ENCODE peak calls at places on chromosomes 2 and 18, in eight cellular contexts. K is psoas muscle, I is bronchial epithelial cell, J is cardiac muscle cell, Z is H7, S is tibial nerve, W is Panc1, F is SK-N-SH. H is an unnamed sample.

GRCh38 chr2:29269095-29270090 is 154.2 kb downstream of the CLIP4 start:
- DNase-seq in K (no peak), I (no peak), J (no peak), Z (no peak), S (no peak), W (no peak), F (no peak), H (no peak)

GRCh38 chr2:10845640-10846039 is 33.1 kb upstream of the PDIA6 start:
- DNase-seq in K (no peak), I (no peak), J (no peak), Z (no peak), S (no peak), W (no peak), F (no peak), H (no peak)

GRCh38 chr18:78241535-78242306 is 737.9 kb upstream of the SALL3 start:
- DNase-seq in K (no peak), I (no peak), J (no peak), Z (no peak), S (no peak), W (no peak), F (no peak), H (no peak)

GRCh38 chr2:110104025-110104771 is 11.4 kb downstream of the MALL start:
- DNase-seq in K (no peak), I (peak; percentile 87), J (no peak), Z (no peak), S (no peak), W (no peak), F (no peak), H (no peak)

GRCh38 chr2:95046371-95047112 is 21.0 kb downstream of the MAL start:
- DNase-seq in K (no peak), I (no peak), J (no peak), Z (no peak), S (no peak), W (no peak), F (no peak), H (no peak)

GRCh38 chr2:82853299-82853698 is 1605.8 kb downstream of the SUCLG1 start:
- DNase-seq in K (no peak), I (no peak), J (no peak), Z (no peak), S (no peak), W (no peak), F (no peak), H (no peak)

GRCh38 chr2:1605659-1606400 is 138.5 kb downstream of the PXDN start:
- DNase-seq in K (peak; percentile 73), I (no peak), J (no peak), Z (peak; percentile 69), S (no peak), W (no peak), F (peak; percentile 64), H (no peak)

GRCh38 chr2:71631411-71631931 is 178.1 kb downstream of the DYSF start:
- DNase-seq in K (no peak), I (peak; percentile 4), J (no peak), Z (peak; percentile 34), S (no peak), W (no peak), F (no peak), H (no peak)

GRCh38 chr2:19124135-19124534 is 234.3 kb downstream of the OSR1 start:
- DNase-seq in K (no peak), I (peak; percentile 98), J (no peak), Z (no peak), S (no peak), W (no peak), F (no peak), H (no peak)

GRCh38 chr18:48897531-48897930 is 53.2 kb downstream of the SMAD7 start:
- DNase-seq in K (no peak), I (no peak), J (no peak), Z (no peak), S (no peak), W (no peak), F (no peak), H (no peak)

GRCh38 chr18:7711495-7711894 is 144.4 kb downstream of the PTPRM start:
- DNase-seq in K (no peak), I (no peak), J (no peak), Z (no peak), S (no peak), W (no peak), F (no peak), H (no peak)

GRCh38 chr2:20506281-20506685 is 59.4 kb downstream of the RHOB start:
- DNase-seq in K (no peak), I (peak; percentile 62), J (no peak), Z (peak; percentile 46), S (no peak), W (no peak), F (no peak), H (no peak)

GRCh38 chr18:73594749-73595148 is 552.9 kb downstream of the FBXO15 start:
- DNase-seq in K (no peak), I (no peak), J (no peak), Z (no peak), S (no peak), W (no peak), F (no peak), H (no peak)

GRCh38 chr2:179913809-179914208 is 52.4 kb upstream of the ZNF385B start:
- DNase-seq in K (no peak), I (no peak), J (no peak), Z (no peak), S (no peak), W (no peak), F (no peak), H (no peak)

GRCh38 chr2:189297446-189297845 is 117.9 kb upstream of the COL5A2 start:
- DNase-seq in K (no peak), I (no peak), J (no peak), Z (no peak), S (no peak), W (no peak), F (no peak), H (no peak)

GRCh38 chr2:227057060-227057459 is 106.9 kb downstream of the COL4A4 start:
- DNase-seq in K (no peak), I (no peak), J (no peak), Z (no peak), S (no peak), W (no peak), F (no peak), H (no peak)

GRCh38 chr2:122221665-122222064 is 466.2 kb downstream of the TSN start:
- DNase-seq in K (no peak), I (no peak), J (no peak), Z (no peak), S (no peak), W (no peak), F (no peak), H (no peak)

GRCh38 chr2:133755515-133756311 is 187.4 kb upstream of the NCKAP5 start:
- DNase-seq in K (no peak), I (no peak), J (no peak), Z (no peak), S (peak; percentile 35), W (no peak), F (no peak), H (no peak)

GRCh38 chr18:44178476-44178875 is 502.2 kb upstream of the SETBP1 start:
- DNase-seq in K (no peak), I (no peak), J (no peak), Z (no peak), S (no peak), W (no peak), F (no peak), H (no peak)

GRCh38 chr2:165440367-165440766 is 29.1 kb upstream of the CSRNP3 start:
- DNase-seq in K (no peak), I (no peak), J (no peak), Z (no peak), S (peak; percentile 5), W (no peak), F (peak; percentile 61), H (no peak)

GRCh38 chr2:101270700-101271259 is 18.1 kb downstream of the CNOT11 start:
- DNase-seq in K (no peak), I (no peak), J (no peak), Z (no peak), S (no peak), W (no peak), F (no peak), H (no peak)
- H3K36me3 ChIP-seq in K (peaks cover 93% of the 10 kb centered on the region), I (peaks cover 12% of the 10 kb centered on the region), J (peaks cover 53% of the 10 kb centered on the region), Z (peaks cover 12% of the 10 kb centered on the region), S (peaks cover 86% of the 10 kb centered on the region), W (peaks cover 20% of the 10 kb centered on the region), F (peaks cover 76% of the 10 kb centered on the region), H (peaks cover 97% of the 10 kb centered on the region)

DNA sequence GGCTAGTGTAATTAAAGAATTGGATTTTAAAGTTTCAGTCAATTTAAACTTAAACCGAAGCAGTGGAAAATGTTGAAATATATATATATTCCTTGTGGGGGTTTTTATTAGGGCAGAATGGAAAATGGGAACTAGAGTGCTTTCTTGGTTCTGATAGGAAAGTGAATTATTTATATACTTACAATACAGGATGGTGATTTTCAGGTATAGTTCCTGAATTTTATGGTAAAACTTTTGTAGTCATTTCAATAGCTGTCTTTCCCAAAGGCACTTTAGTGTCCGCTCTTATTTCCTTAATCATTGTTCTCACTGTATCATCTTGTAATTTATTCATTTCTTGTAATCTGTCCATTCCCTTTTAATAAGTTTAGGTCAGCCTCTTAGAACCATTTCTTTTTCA is 1.9 kb downstream of the RPL37A start:
- DNase-seq in K (no peak), I (no peak), J (no peak), Z (no peak), S (no peak), W (no peak), F (no peak), H (no peak)
- H3K36me3 ChIP-seq in K (peaks cover 63% of the 10 kb centered on the region), I (peaks cover 24% of the 10 kb centered on the region), J (peaks cover 34% of the 10 kb centered on the region), Z (peaks cover 43% of the 10 kb centered on the region), S (peaks cover 63% of the 10 kb centered on the region), W (peaks cover 38% of the 10 kb centered on the region), F (peaks cover 55% of the 10 kb centered on the region), H (peaks cover 61% of the 10 kb centered on the region)

GRCh38 chr2:3545788-3546478 is 12.2 kb downstream of the RNASEH1 start:
- DNase-seq in K (no peak), I (no peak), J (no peak), Z (no peak), S (no peak), W (no peak), F (no peak), H (no peak)
- H3K36me3 ChIP-seq in K (peaks cover 100% of the 10 kb centered on the region), I (peaks cover 25% of the 10 kb centered on the region), J (peaks cover 56% of the 10 kb centered on the region), Z (peaks cover 57% of the 10 kb centered on the region), S (peaks cover 100% of the 10 kb centered on the region), W (peaks cover 27% of the 10 kb centered on the region), F (peaks cover 76% of the 10 kb centered on the region), H (peaks cover 100% of the 10 kb centered on the region)

GRCh38 chr18:66510357-66511027 is 93.4 kb downstream of the CDH19 start:
- DNase-seq in K (no peak), I (peak; percentile 72), J (no peak), Z (no peak), S (no peak), W (no peak), F (no peak), H (no peak)

GRCh38 chr18:66511810-66512209 is 92.1 kb downstream of the CDH19 start:
- DNase-seq in K (no peak), I (peak; percentile 91), J (no peak), Z (no peak), S (no peak), W (no peak), F (no peak), H (no peak)

GRCh38 chr18:66508937-66509336 is 95.0 kb downstream of the CDH19 start:
- DNase-seq in K (no peak), I (no peak), J (no peak), Z (no peak), S (no peak), W (no peak), F (no peak), H (no peak)

DNA sequence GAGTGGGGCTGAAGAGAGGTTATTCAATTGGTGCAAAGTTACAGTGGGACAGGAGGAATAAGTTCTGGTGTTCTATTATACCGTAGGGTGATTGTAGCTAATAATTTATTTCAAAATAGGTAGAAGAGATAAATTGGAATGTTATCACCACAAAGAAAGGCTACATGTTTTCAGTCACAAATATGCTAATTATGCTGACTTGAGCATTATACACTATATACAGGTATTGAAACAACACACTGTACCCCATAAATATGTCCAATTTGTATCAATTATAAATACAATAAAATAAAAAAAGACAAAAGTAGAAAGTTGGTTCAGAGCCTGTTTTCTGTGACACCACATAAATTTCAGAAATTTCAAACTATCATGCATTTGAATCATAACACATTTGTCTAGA is 97.7 kb downstream of the CDH19 start:
- DNase-seq in K (no peak), I (no peak), J (no peak), Z (no peak), S (no peak), W (no peak), F (no peak), H (no peak)
- H3K36me3 ChIP-seq in K (no peaks in the 10 kb centered on the region), I (no peaks in the 10 kb centered on the region), J (no peaks in the 10 kb centered on the region), Z (no peaks in the 10 kb centered on the region), S (peaks cover 4% of the 10 kb centered on the region), W (no peaks in the 10 kb centered on the region), F (no peaks in the 10 kb centered on the region), H (no peaks in the 10 kb centered on the region)